ENCODE peak calls at places on chromosomes 4 and X, in seven cellular contexts. J is breast epithelium, S is fibroblast of lung, P is glutamatergic neuron, Y is A549, I is fibroblast of pulmonary artery, W is GM13977. E is an unnamed sample.

GRCh38 chr4:61400446-61400845 is 200.3 kb downstream of the ADGRL3 start:
- DNase-seq in Y (no peak), S (no peak), I (no peak), W (no peak), P (no peak), J (no peak), E (no peak)

GRCh38 chr4:1594871-1595788 is 89.0 kb downstream of the FAM53A start:
- DNase-seq in P (peak), W (no peak), I (no peak), S (no peak), J (no peak), Y (no peak), E (no peak)

GRCh38 chr4:126395661-126396060 is 1080.9 kb downstream of the FAT4 start:
- DNase-seq in S (peak), I (peak), W (no peak), J (no peak), P (no peak), Y (peak), E (no peak)

GRCh38 chrX:130083656-130084382 is 26.5 kb downstream of the ELF4 start:
- DNase-seq in P (no peak), W (no peak), S (no peak), I (no peak), Y (no peak), J (no peak), E (peak)

GRCh38 chrX:122914256-122914655 is 269.8 kb upstream of the GRIA3 start:
- DNase-seq in Y (no peak), W (no peak), J (no peak), P (no peak), S (no peak), I (no peak), E (no peak)

GRCh38 chr4:17854076-17854475 is 43.3 kb downstream of the NCAPG start:
- DNase-seq in Y (no peak), I (no peak), S (no peak), P (no peak), W (no peak), J (no peak), E (no peak)

GRCh38 chr4:125432078-125432477 is 117.3 kb downstream of the FAT4 start:
- DNase-seq in J (no peak), I (peak), W (no peak), S (peak), Y (peak), P (no peak), E (no peak)

GRCh38 chrX:24526616-24527015 is 61.5 kb downstream of the PDK3 start:
- DNase-seq in J (no peak), I (no peak), P (no peak), S (no peak), Y (no peak), W (no peak), E (no peak)

GRCh38 chr4:2886622-2887021 is 43.0 kb downstream of the ADD1 start:
- DNase-seq in I (no peak), W (no peak), Y (no peak), S (no peak), P (no peak), J (no peak), E (no peak)

GRCh38 chr4:41879552-41879951 is 55.7 kb upstream of the TMEM33 start:
- DNase-seq in Y (no peak), P (no peak), J (no peak), W (no peak), S (no peak), I (no peak), E (no peak)

GRCh38 chr4:169810325-169811323 is 52.9 kb upstream of the HPF1 start:
- DNase-seq in W (peak), Y (peak), P (no peak), J (no peak), I (peak), S (peak), E (peak)

GRCh38 chrX:63754141-63754859 is 30.7 kb downstream of the ARHGEF9 start:
- DNase-seq in S (peak), P (no peak), I (peak), Y (no peak), W (no peak), J (no peak), E (no peak)

GRCh38 chr4:153267013-153267412 is 62.8 kb downstream of the TRIM2 start:
- DNase-seq in P (no peak), Y (no peak), J (no peak), W (no peak), S (peak), I (peak), E (no peak)

GRCh38 chr4:106614446-106614845 is 245.9 kb upstream of the GIMD1 start:
- DNase-seq in Y (peak), I (no peak), W (no peak), J (no peak), S (no peak), P (no peak), E (no peak)

GRCh38 chr4:81378398-81378797 is 93.3 kb downstream of the RASGEF1B start:
- DNase-seq in Y (no peak), W (no peak), J (no peak), P (no peak), S (peak), I (no peak), E (no peak)

GRCh38 chr4:47617607-47618006 is 132.5 kb downstream of the ATP10D start:
- DNase-seq in J (no peak), S (no peak), I (no peak), W (peak), Y (no peak), P (no peak), E (no peak)

GRCh38 chr4:110046588-110047049 is 133.9 kb downstream of the EGF start:
- DNase-seq in W (no peak), I (no peak), J (no peak), P (no peak), S (peak), Y (no peak), E (no peak)

GRCh38 chr4:40194602-40195161 is 2.1 kb upstream of the RHOH start:
- DNase-seq in W (no peak), J (no peak), I (no peak), Y (no peak), S (peak), P (no peak), E (no peak)

GRCh38 chr4:185772391-185773093 is 39.5 kb downstream of the SORBS2 start:
- DNase-seq in P (no peak), W (no peak), S (no peak), Y (no peak), J (no peak), I (no peak), E (no peak)

DNA sequence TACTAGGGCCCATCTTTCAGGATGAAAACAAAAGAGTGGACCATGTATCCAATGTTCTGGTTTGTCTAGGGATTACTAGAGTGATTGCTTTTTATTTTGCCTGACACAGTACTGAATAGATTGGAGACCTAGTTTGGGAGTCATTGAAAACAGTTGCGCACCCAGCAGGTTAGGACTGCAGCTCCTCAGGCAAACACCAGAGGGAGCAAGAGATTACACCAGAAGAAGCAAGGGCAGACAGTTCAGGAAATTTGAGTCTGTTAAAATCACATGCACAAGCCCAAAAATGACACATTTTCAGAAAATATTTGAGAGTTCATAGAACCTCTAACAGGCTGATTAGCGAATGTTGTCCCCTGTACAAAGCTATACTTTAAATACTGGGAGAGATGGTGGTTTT is 55.6 kb downstream of the CYLC1 start:
- DNase-seq in W (peak), S (no peak), P (peak), I (peak), J (no peak), Y (peak), E (peak)
- TF ChIP-seq CTCF in W (peak), S (peak), P (peak), I (peak), J (no peak), Y (peak), E (no peak)

GRCh38 chr4:70269674-70270073 is 27.3 kb downstream of the CSN3 start:
- DNase-seq in J (no peak), I (peak), W (peak), S (peak), P (no peak), Y (peak), E (no peak)
- TF ChIP-seq CTCF in J (no peak), I (peak), W (peak), S (peak), P (no peak), Y (peak), E (no peak)

DNA sequence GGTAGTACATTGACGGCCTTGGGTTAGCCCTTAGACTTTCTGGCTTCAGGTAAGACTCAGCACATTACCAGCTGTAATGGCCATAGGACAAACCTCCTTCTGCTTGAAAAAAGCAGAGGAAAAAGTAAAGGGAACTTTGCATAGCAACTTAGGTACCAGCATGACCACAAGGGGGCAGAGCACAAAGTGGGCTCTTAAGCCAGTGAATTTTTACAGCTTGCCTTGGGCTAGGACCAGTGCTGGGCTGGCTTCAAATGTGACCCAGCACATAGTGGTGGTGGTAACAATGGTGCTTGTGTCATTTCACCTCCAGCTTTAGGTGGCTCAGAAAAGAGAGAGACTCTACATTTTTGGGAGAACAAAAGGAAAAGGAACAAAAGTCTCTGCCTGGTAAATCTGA is 66.1 kb downstream of the KLHL4 start:
- DNase-seq in W (no peak), S (peak), Y (peak), J (no peak), I (peak), P (peak), E (no peak)
- TF ChIP-seq CTCF in W (peak), S (peak), Y (peak), J (no peak), I (peak), P (peak), E (no peak)

GRCh38 chrX:72003811-72004750 is 93.4 kb downstream of the NHSL2 start:
- DNase-seq in Y (peak), S (no peak), I (peak), J (no peak), W (no peak), P (peak), E (no peak)
- TF ChIP-seq CTCF in Y (peak), S (no peak), I (no peak), J (no peak), W (no peak), P (no peak), E (no peak)

DNA sequence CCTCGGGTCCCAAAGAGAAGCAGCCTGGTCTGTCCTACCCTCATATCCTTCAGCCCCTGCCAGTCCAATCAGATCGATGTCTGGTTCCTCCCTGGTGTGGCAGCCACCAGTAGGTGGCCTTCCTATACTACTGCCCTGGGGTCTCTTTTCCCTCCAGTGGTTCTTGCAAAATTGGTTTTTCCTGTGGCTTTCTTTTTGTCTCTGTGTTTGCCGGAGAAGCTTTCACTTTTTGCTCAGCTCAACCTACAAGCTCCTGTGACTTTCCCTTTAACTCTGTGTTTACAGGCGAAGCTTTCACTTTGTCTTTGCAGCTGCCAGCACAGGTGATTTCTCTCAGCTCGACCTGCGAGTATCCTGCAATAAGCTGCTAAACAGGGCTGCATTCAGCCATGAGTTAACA is 46.8 kb downstream of the UGT2A3 start:
- DNase-seq in I (no peak), J (no peak), S (no peak), W (peak), P (no peak), Y (no peak), E (peak)
- TF ChIP-seq CTCF in I (peak), J (no peak), S (peak), W (peak), P (no peak), Y (no peak), E (no peak)

GRCh38 chrX:2468406-2469195 is 32.2 kb downstream of the DHRSX start:
- DNase-seq in J (no peak), P (no peak), Y (peak), I (no peak), W (no peak), S (no peak), E (no peak)
- TF ChIP-seq CTCF in J (no peak), P (no peak), Y (no peak), I (no peak), W (no peak), S (no peak), E (no peak)

DNA sequence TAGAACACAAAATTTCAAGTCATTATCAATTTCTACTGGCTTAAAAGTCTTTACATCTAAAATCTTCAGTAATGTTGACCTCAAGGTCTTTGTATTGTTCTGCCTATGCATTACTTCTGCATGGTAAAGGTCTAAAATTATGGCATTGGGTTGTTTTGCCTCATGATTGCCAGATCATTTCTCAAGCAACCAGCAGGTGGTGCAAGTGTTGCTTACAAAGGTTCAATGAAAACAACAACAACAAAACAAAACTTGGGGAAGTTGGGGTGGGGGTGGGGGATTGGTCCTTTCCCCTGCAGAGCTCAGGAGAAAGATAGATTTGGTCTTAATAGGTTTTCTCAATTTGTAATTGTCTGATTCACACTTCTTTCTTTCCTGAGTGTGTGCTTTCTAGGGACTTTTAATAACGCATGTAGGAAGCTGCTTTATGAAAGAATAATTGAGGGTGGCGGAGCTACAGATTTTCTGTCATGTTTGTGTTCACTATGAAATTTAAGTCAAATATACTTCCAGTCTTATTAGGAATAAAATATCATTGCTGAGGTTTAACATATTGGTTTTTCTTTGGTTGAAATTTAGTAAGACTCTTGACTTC is 145.1 kb downstream of the COL4A5 start:
- DNase-seq in S (no peak), W (peak), P (no peak), Y (peak), J (no peak), I (peak), E (no peak)
- TF ChIP-seq CTCF in S (peak), W (peak), P (peak), Y (peak), J (no peak), I (peak), E (no peak)

GRCh38 chr4:143397887-143398286 is 61.2 kb downstream of the GAB1 start:
- DNase-seq in J (no peak), I (no peak), W (no peak), P (no peak), S (peak), Y (no peak), E (no peak)
- TF ChIP-seq CTCF in J (no peak), I (no peak), W (no peak), P (no peak), S (no peak), Y (no peak), E (no peak)